ENCODE peak calls at places on chromosome 10, in nine cellular contexts. One of them, this sample, is unnamed.

GRCh38 chr10:5387169-5387568 is 17.5 kb downstream of the TUBAL3 start:
- DNase-seq in astrocyte of the spinal cord: no peak
- DNase-seq in osteoblast: peak; percentile 34
- DNase-seq in HFF-Myc: no peak
- DNase-seq in fibroblast of lung: no peak
- DNase-seq in dorsolateral prefrontal cortex: no peak
- DNase-seq in left ventricle myocardium inferior: no peak
- DNase-seq in CD8-positive, alpha-beta T cell: no peak
- DNase-seq in Peyer's patch: no peak
- DNase-seq in this sample: no peak

GRCh38 chr10:127392351-127393235 is 156.5 kb upstream of the NPS start:
- DNase-seq in astrocyte of the spinal cord: no peak
- DNase-seq in osteoblast: no peak
- DNase-seq in HFF-Myc: no peak
- DNase-seq in fibroblast of lung: peak; percentile 37
- DNase-seq in dorsolateral prefrontal cortex: no peak
- DNase-seq in left ventricle myocardium inferior: no peak
- DNase-seq in CD8-positive, alpha-beta T cell: no peak
- DNase-seq in Peyer's patch: no peak
- DNase-seq in this sample: no peak

GRCh38 chr10:76946268-76946667 is 691.3 kb downstream of the KCNMA1 start:
- DNase-seq in astrocyte of the spinal cord: no peak
- DNase-seq in osteoblast: peak; percentile 92
- DNase-seq in HFF-Myc: no peak
- DNase-seq in fibroblast of lung: peak; percentile 35
- DNase-seq in dorsolateral prefrontal cortex: no peak
- DNase-seq in left ventricle myocardium inferior: no peak
- DNase-seq in CD8-positive, alpha-beta T cell: no peak
- DNase-seq in Peyer's patch: no peak
- DNase-seq in this sample: peak; percentile 22

GRCh38 chr10:102376901-102377300 is 18.6 kb upstream of the NFKB2 start:
- DNase-seq in astrocyte of the spinal cord: no peak
- DNase-seq in osteoblast: no peak
- DNase-seq in HFF-Myc: no peak
- DNase-seq in fibroblast of lung: no peak
- DNase-seq in dorsolateral prefrontal cortex: no peak
- DNase-seq in left ventricle myocardium inferior: no peak
- DNase-seq in CD8-positive, alpha-beta T cell: no peak
- DNase-seq in Peyer's patch: no peak
- DNase-seq in this sample: no peak

GRCh38 chr10:24944512-24945255 is 7.7 kb downstream of the PRTFDC1 start:
- DNase-seq in astrocyte of the spinal cord: peak; percentile 73
- DNase-seq in osteoblast: peak; percentile 70
- DNase-seq in HFF-Myc: peak; percentile 52
- DNase-seq in fibroblast of lung: peak; percentile 70
- DNase-seq in dorsolateral prefrontal cortex: no peak
- DNase-seq in left ventricle myocardium inferior: no peak
- DNase-seq in CD8-positive, alpha-beta T cell: no peak
- DNase-seq in Peyer's patch: peak; percentile 81
- DNase-seq in this sample: peak; percentile 80

GRCh38 chr10:44759122-44759521 is 152.0 kb upstream of the TMEM72 start:
- DNase-seq in astrocyte of the spinal cord: no peak
- DNase-seq in osteoblast: no peak
- DNase-seq in HFF-Myc: no peak
- DNase-seq in fibroblast of lung: no peak
- DNase-seq in dorsolateral prefrontal cortex: no peak
- DNase-seq in left ventricle myocardium inferior: no peak
- DNase-seq in CD8-positive, alpha-beta T cell: no peak
- DNase-seq in Peyer's patch: no peak
- DNase-seq in this sample: no peak

GRCh38 chr10:93288679-93289634 is 193.2 kb downstream of the MYOF start:
- DNase-seq in astrocyte of the spinal cord: peak; percentile 82
- DNase-seq in osteoblast: peak; percentile 94
- DNase-seq in HFF-Myc: peak; percentile 77
- DNase-seq in fibroblast of lung: peak; percentile 71
- DNase-seq in dorsolateral prefrontal cortex: peak; percentile 41
- DNase-seq in left ventricle myocardium inferior: peak; percentile 45
- DNase-seq in CD8-positive, alpha-beta T cell: peak; percentile 61
- DNase-seq in Peyer's patch: peak; percentile 65
- DNase-seq in this sample: peak; percentile 80

GRCh38 chr10:133109736-133110532 is 22.2 kb downstream of the ADGRA1 start:
- DNase-seq in astrocyte of the spinal cord: no peak
- DNase-seq in osteoblast: no peak
- DNase-seq in HFF-Myc: no peak
- DNase-seq in fibroblast of lung: no peak
- DNase-seq in dorsolateral prefrontal cortex: no peak
- DNase-seq in left ventricle myocardium inferior: peak; percentile 28
- DNase-seq in CD8-positive, alpha-beta T cell: no peak
- DNase-seq in Peyer's patch: no peak
- DNase-seq in this sample: no peak

GRCh38 chr10:91525939-91526712 is 106.7 kb downstream of the PPP1R3C start:
- DNase-seq in astrocyte of the spinal cord: no peak
- DNase-seq in osteoblast: no peak
- DNase-seq in HFF-Myc: no peak
- DNase-seq in fibroblast of lung: peak; percentile 46
- DNase-seq in dorsolateral prefrontal cortex: no peak
- DNase-seq in left ventricle myocardium inferior: no peak
- DNase-seq in CD8-positive, alpha-beta T cell: no peak
- DNase-seq in Peyer's patch: no peak
- DNase-seq in this sample: peak; percentile 49

GRCh38 chr10:71439670-71440425 is 43.1 kb downstream of the CDH23 start:
- DNase-seq in astrocyte of the spinal cord: no peak
- DNase-seq in osteoblast: peak; percentile 68
- DNase-seq in HFF-Myc: no peak
- DNase-seq in fibroblast of lung: no peak
- DNase-seq in dorsolateral prefrontal cortex: no peak
- DNase-seq in left ventricle myocardium inferior: no peak
- DNase-seq in CD8-positive, alpha-beta T cell: no peak
- DNase-seq in Peyer's patch: no peak
- DNase-seq in this sample: no peak

GRCh38 chr10:3887885-3888476 is 103.0 kb upstream of the KLF6 start:
- DNase-seq in astrocyte of the spinal cord: peak; percentile 93
- DNase-seq in osteoblast: peak; percentile 86
- DNase-seq in HFF-Myc: peak; percentile 46
- DNase-seq in fibroblast of lung: peak; percentile 78
- DNase-seq in dorsolateral prefrontal cortex: no peak
- DNase-seq in left ventricle myocardium inferior: no peak
- DNase-seq in CD8-positive, alpha-beta T cell: peak; percentile 57
- DNase-seq in Peyer's patch: no peak
- DNase-seq in this sample: peak; percentile 94

GRCh38 chr10:6163364-6164270 is 39.1 kb upstream of the PFKFB3 start:
- DNase-seq in astrocyte of the spinal cord: peak; percentile 84
- DNase-seq in osteoblast: peak; percentile 99
- DNase-seq in HFF-Myc: peak; percentile 52
- DNase-seq in fibroblast of lung: peak; percentile 88
- DNase-seq in dorsolateral prefrontal cortex: peak; percentile 86
- DNase-seq in left ventricle myocardium inferior: peak; percentile 91
- DNase-seq in CD8-positive, alpha-beta T cell: peak; percentile 96
- DNase-seq in Peyer's patch: peak; percentile 97
- DNase-seq in this sample: peak; percentile 90

GRCh38 chr10:47062801-47063200 is 151.6 kb downstream of the PTPN20 start:
- DNase-seq in astrocyte of the spinal cord: no peak
- DNase-seq in osteoblast: peak; percentile 64
- DNase-seq in HFF-Myc: no peak
- DNase-seq in fibroblast of lung: peak; percentile 13
- DNase-seq in dorsolateral prefrontal cortex: no peak
- DNase-seq in left ventricle myocardium inferior: no peak
- DNase-seq in CD8-positive, alpha-beta T cell: no peak
- DNase-seq in Peyer's patch: no peak
- DNase-seq in this sample: no peak

GRCh38 chr10:112375721-112376577 is 2.0 kb downstream of the ACSL5 start:
- DNase-seq in astrocyte of the spinal cord: peak; percentile 7
- DNase-seq in osteoblast: peak; percentile 85
- DNase-seq in HFF-Myc: no peak
- DNase-seq in fibroblast of lung: peak; percentile 56
- DNase-seq in dorsolateral prefrontal cortex: no peak
- DNase-seq in left ventricle myocardium inferior: peak; percentile 65
- DNase-seq in CD8-positive, alpha-beta T cell: peak; percentile 68
- DNase-seq in Peyer's patch: peak; percentile 74
- DNase-seq in this sample: peak; percentile 57

GRCh38 chr10:68406111-68406814 is 814 bp downstream of the RUFY2 start:
- DNase-seq in astrocyte of the spinal cord: peak; percentile 66
- DNase-seq in osteoblast: peak; percentile 94
- DNase-seq in HFF-Myc: no peak
- DNase-seq in fibroblast of lung: peak; percentile 50
- DNase-seq in dorsolateral prefrontal cortex: peak; percentile 39
- DNase-seq in left ventricle myocardium inferior: peak; percentile 48
- DNase-seq in CD8-positive, alpha-beta T cell: no peak
- DNase-seq in Peyer's patch: peak; percentile 65
- DNase-seq in this sample: peak; percentile 72

GRCh38 chr10:22648547-22648961 is 65.8 kb downstream of the PIP4K2A start:
- DNase-seq in astrocyte of the spinal cord: peak; percentile 58
- DNase-seq in osteoblast: no peak
- DNase-seq in HFF-Myc: peak; percentile 20
- DNase-seq in fibroblast of lung: peak; percentile 30
- DNase-seq in dorsolateral prefrontal cortex: no peak
- DNase-seq in left ventricle myocardium inferior: no peak
- DNase-seq in CD8-positive, alpha-beta T cell: no peak
- DNase-seq in Peyer's patch: no peak
- DNase-seq in this sample: peak; percentile 71

DNA sequence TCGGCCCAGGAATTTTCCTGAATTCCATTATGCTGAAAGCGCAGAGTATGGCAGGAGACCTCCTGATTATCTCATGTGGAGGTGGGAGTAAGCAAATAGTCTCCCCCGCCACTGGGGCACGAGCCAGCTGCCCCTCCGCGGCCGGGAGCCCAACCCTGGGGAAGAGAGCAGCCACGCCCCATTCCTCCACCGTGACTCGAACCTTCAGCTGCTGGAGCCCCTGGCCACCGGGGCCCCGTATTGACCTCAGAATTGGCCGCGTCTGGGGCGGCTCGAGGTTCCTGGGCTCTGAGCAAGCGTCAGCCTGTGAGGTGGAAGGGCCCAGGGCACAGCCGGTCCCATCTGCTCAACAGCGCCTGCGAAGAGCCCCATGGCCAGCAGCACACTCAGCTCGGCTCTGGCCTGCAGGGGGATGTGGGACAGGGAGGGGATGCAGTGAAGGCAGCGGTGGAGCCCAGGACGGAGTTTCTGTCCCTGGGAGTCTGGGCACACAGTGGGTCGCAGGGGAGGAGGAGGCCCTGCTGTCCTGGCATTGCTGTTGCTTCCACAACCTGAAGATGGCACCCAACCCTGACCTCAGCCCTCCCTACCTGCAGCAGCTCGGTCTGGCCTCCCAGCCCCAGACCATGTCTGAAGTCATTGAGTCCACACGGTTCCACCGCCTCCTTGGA is 97.8 kb downstream of the CHST15 start:
- DNase-seq in astrocyte of the spinal cord: peak; percentile 95
- DNase-seq in osteoblast: peak; percentile 98
- DNase-seq in HFF-Myc: no peak
- DNase-seq in fibroblast of lung: peak; percentile 93
- DNase-seq in dorsolateral prefrontal cortex: peak; percentile 29
- DNase-seq in left ventricle myocardium inferior: peak; percentile 31
- DNase-seq in CD8-positive, alpha-beta T cell: no peak
- DNase-seq in Peyer's patch: no peak
- DNase-seq in this sample: peak; percentile 66
- H3K4me3 ChIP-seq in astrocyte of the spinal cord: peak overlapping the region; percentile 31
- H3K4me3 ChIP-seq in osteoblast: peak overlapping the region; percentile 49
- H3K4me3 ChIP-seq in HFF-Myc: peak overlapping the region; percentile 15
- H3K4me3 ChIP-seq in fibroblast of lung: peak overlapping the region; percentile 32
- H3K4me3 ChIP-seq in dorsolateral prefrontal cortex: peak overlapping the region; percentile 37
- H3K4me3 ChIP-seq in left ventricle myocardium inferior: peak overlapping the region; percentile 39
- H3K4me3 ChIP-seq in CD8-positive, alpha-beta T cell: no peak overlapping the region
- H3K4me3 ChIP-seq in Peyer's patch: peak overlapping the region; percentile 4
- H3K4me3 ChIP-seq in this sample: peak overlapping the region; percentile 45

DNA sequence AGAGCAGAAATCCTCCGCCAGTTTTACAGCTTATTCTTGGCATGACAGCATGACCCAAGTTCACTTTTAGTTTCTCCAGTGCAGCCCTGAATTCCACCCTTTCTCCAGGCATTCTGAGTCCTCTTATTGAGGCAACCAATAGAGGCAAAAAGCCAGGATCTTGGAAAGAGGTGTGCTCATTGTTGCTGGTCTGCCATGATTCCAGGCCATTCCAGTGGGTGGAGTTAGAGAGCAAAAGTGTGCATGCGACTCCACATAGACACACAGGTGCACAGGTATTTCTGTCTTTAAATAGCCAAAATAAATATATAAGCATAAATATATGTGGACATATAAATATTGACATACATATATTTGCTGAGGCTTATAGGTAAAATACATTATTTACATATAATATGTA is 224.7 kb upstream of the ADARB2 start:
- DNase-seq in astrocyte of the spinal cord: no peak
- DNase-seq in osteoblast: no peak
- DNase-seq in HFF-Myc: no peak
- DNase-seq in fibroblast of lung: no peak
- DNase-seq in dorsolateral prefrontal cortex: no peak
- DNase-seq in left ventricle myocardium inferior: no peak
- DNase-seq in CD8-positive, alpha-beta T cell: no peak
- DNase-seq in Peyer's patch: no peak
- DNase-seq in this sample: no peak
- TF ChIP-seq CTCF in astrocyte of the spinal cord: no peak
- TF ChIP-seq CTCF in osteoblast: no peak
- TF ChIP-seq CTCF in HFF-Myc: no peak
- TF ChIP-seq CTCF in fibroblast of lung: no peak
- TF ChIP-seq CTCF in dorsolateral prefrontal cortex: no peak
- TF ChIP-seq CTCF in left ventricle myocardium inferior: no peak
- TF ChIP-seq CTCF in CD8-positive, alpha-beta T cell: no peak
- TF ChIP-seq CTCF in Peyer's patch: no peak
- TF ChIP-seq CTCF in this sample: no peak

GRCh38 chr10:86049442-86049841 is 317.2 kb downstream of the GRID1 start:
- DNase-seq in astrocyte of the spinal cord: no peak
- DNase-seq in osteoblast: no peak
- DNase-seq in HFF-Myc: no peak
- DNase-seq in fibroblast of lung: no peak
- DNase-seq in dorsolateral prefrontal cortex: no peak
- DNase-seq in left ventricle myocardium inferior: no peak
- DNase-seq in CD8-positive, alpha-beta T cell: no peak
- DNase-seq in Peyer's patch: no peak
- DNase-seq in this sample: no peak
- H3K4me3 ChIP-seq in astrocyte of the spinal cord: no peak overlapping the region
- H3K4me3 ChIP-seq in osteoblast: no peak overlapping the region
- H3K4me3 ChIP-seq in HFF-Myc: no peak overlapping the region
- H3K4me3 ChIP-seq in fibroblast of lung: no peak overlapping the region
- H3K4me3 ChIP-seq in dorsolateral prefrontal cortex: no peak overlapping the region
- H3K4me3 ChIP-seq in left ventricle myocardium inferior: no peak overlapping the region
- H3K4me3 ChIP-seq in CD8-positive, alpha-beta T cell: no peak overlapping the region
- H3K4me3 ChIP-seq in Peyer's patch: no peak overlapping the region
- H3K4me3 ChIP-seq in this sample: no peak overlapping the region

DNA sequence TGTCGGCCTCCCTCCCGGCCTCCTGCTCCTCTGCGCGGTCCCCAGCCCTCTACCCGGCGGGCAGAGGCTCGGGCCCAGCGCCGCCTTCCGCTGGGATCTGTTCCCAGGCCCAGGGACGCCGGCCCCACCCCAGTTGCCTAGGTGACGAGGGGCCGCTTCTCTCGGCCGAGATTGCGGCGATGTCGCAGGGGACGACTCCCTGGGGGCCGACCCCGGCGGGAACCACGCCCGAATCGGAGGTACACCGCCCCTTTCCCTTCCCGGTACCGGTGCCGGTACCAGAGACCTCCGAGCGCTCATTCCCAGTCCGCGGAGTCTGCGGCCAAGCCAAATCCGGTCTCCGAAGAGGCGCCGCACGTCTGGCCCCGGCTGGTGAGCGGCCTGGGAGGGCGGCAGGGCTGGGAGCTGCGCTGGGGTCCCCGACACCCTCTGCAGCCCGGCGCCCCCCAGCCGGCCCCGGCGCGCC is at the start of gene CABCOCO1:
- DNase-seq in astrocyte of the spinal cord: peak; percentile 61
- DNase-seq in osteoblast: peak; percentile 92
- DNase-seq in HFF-Myc: no peak
- DNase-seq in fibroblast of lung: peak; percentile 71
- DNase-seq in dorsolateral prefrontal cortex: peak; percentile 19
- DNase-seq in left ventricle myocardium inferior: peak; percentile 63
- DNase-seq in CD8-positive, alpha-beta T cell: no peak
- DNase-seq in Peyer's patch: peak; percentile 62
- DNase-seq in this sample: peak; percentile 63
- TF ChIP-seq CTCF in astrocyte of the spinal cord: peak; percentile 16
- TF ChIP-seq CTCF in osteoblast: no peak
- TF ChIP-seq CTCF in HFF-Myc: no peak
- TF ChIP-seq CTCF in fibroblast of lung: peak; percentile 17
- TF ChIP-seq CTCF in dorsolateral prefrontal cortex: no peak
- TF ChIP-seq CTCF in left ventricle myocardium inferior: peak; percentile 25
- TF ChIP-seq CTCF in CD8-positive, alpha-beta T cell: no peak
- TF ChIP-seq CTCF in Peyer's patch: no peak
- TF ChIP-seq CTCF in this sample: peak; percentile 29

This sample was measured in fibroblast of villous mesenchyme.